ENCODE peak calls at places on chromosomes 7 and 10, in nine cellular contexts. Y is lower lobe of right lung; D is H1; K is CD8-positive, alpha-beta T cell; B is cardiac fibroblast; S is GM06990; V is HFF-Myc; C is lower leg skin; Z is kidney epithelial cell. P is an unnamed sample.

GRCh38 chr7:10940748-10941358 is 32.8 kb upstream of the PHF14 start:
- DNase-seq in V (no peak), K (no peak), Y (no peak), C (no peak), B (no peak), S (no peak), D (no peak), Z (no peak), P (no peak)

GRCh38 chr7:150519310-150519709 is 4.6 kb downstream of the GIMAP7 start:
- DNase-seq in V (no peak), Z (no peak), D (no peak), K (no peak), B (no peak), Y (no peak), S (no peak), C (no peak), P (no peak)

GRCh38 chr7:28955723-28956607 is 2.2 kb downstream of the TRIL start:
- DNase-seq in V (no peak), Z (no peak), Y (peak), S (peak), C (peak), K (no peak), D (peak), B (peak), P (no peak)

GRCh38 chr10:110504111-110504735 is 6.5 kb downstream of the DUSP5 start:
- DNase-seq in K (peak), Z (no peak), B (peak), C (peak), S (peak), V (no peak), Y (peak), D (no peak), P (no peak)

GRCh38 chr10:71635251-71635866 is 84.2 kb downstream of the C10orf105 start:
- DNase-seq in S (no peak), Z (no peak), B (no peak), K (no peak), C (no peak), D (no peak), V (no peak), Y (no peak), P (no peak)

GRCh38 chr10:23459323-23459939 is 20.6 kb downstream of the OTUD1 start:
- DNase-seq in K (no peak), C (no peak), B (no peak), Z (no peak), Y (no peak), D (peak), S (no peak), V (no peak), P (no peak)

GRCh38 chr10:124728830-124729661 is 15.1 kb downstream of the FAM53B start:
- DNase-seq in C (no peak), V (no peak), Z (no peak), S (no peak), D (no peak), K (no peak), B (no peak), Y (no peak), P (no peak)

GRCh38 chr10:119859422-119860258 is 13.0 kb downstream of the MCMBP start:
- DNase-seq in Y (no peak), D (no peak), B (peak), S (peak), V (no peak), C (no peak), Z (peak), K (no peak), P (no peak)

GRCh38 chr10:3213174-3213573 is 40.6 kb upstream of the PITRM1 start:
- DNase-seq in Y (no peak), S (no peak), D (no peak), V (no peak), Z (no peak), C (no peak), B (peak), K (no peak), P (no peak)

GRCh38 chr10:130985158-130985753 is 326.3 kb downstream of the TCERG1L start:
- DNase-seq in K (no peak), Y (no peak), Z (no peak), V (no peak), B (no peak), C (no peak), D (peak), S (no peak), P (no peak)

GRCh38 chr7:49074538-49074937 is 150.2 kb downstream of the CDC14C start:
- DNase-seq in Z (no peak), C (no peak), K (no peak), B (no peak), V (no peak), S (no peak), D (no peak), Y (no peak), P (no peak)

GRCh38 chr10:50648935-50649227 is 25.1 kb upstream of the SGMS1 start:
- DNase-seq in D (no peak), C (no peak), K (no peak), Z (no peak), S (no peak), Y (no peak), V (no peak), B (no peak), P (no peak)

GRCh38 chr7:44063547-44063893 is 1.8 kb downstream of the PGAM2 start:
- DNase-seq in Z (no peak), C (no peak), D (no peak), S (no peak), V (no peak), B (no peak), Y (peak), K (no peak), P (no peak)

GRCh38 chr7:5045558-5046396 is at the start of gene RBAK:
- DNase-seq in Z (peak), K (peak), S (peak), D (peak), V (peak), Y (peak), C (peak), B (peak), P (peak)

GRCh38 chr7:47663239-47663638 is 81.3 kb upstream of the TNS3 start:
- DNase-seq in S (no peak), C (no peak), K (no peak), D (no peak), Z (no peak), Y (no peak), V (no peak), B (no peak), P (no peak)

GRCh38 chr10:1474376-1475094 is 262.8 kb downstream of the ADARB2 start:
- DNase-seq in C (no peak), Y (no peak), Z (no peak), S (no peak), K (no peak), V (no peak), B (no peak), D (peak), P (no peak)

GRCh38 chr7:110119883-110120581 is 970.9 kb upstream of the LRRN3 start:
- DNase-seq in B (no peak), C (no peak), V (no peak), Z (peak), D (no peak), K (no peak), Y (no peak), S (no peak), P (no peak)

GRCh38 chr7:16916111-16916639 is 34.4 kb upstream of the AGR3 start:
- DNase-seq in Y (no peak), V (peak), D (no peak), K (no peak), B (peak), C (no peak), S (no peak), Z (no peak), P (peak)

DNA sequence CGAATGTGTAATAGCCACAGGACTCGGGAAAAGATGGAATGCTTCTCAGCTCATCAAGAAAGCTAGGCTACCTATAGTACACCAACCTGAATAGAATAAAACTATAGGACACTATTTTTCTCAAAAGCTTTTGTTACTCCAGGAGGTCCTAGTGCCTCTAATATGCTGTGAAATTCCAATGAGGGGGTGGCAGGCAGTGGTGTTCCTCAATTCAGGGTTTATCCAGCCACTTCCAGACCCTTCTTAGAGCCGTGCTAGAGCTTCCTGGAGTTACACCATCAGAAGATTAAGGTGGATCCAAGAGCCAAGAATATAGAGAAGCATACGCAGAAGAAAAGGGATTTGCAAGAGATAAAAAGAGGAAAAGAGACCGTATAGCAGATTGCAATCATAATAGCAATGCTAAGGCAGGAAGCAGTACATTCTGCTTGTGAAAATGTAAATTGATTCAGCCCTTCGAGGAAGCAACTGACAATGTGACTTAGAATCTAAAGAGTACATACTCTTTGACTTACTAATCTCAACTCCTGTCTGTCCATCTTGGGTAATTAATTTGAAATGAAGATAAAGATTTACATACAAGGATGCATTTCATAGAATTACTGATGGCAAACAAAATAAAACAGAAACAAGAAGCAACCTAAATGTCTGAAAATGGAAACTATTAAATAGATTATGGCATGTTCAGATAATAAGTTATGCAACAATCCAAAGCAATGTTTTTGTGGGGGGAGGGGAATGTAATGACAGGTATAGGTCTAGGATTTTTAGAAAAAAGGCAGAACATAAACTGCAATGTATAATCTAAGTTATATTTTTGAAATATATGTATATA is 2.1 kb downstream of the ST8SIA6 start:
- DNase-seq in C (no peak), Z (no peak), S (no peak), B (no peak), K (no peak), Y (no peak), D (peak), V (no peak), P (no peak)
- H3K4me3 ChIP-seq in C (no peak), Z (no peak), S (no peak), B (no peak), K (no peak), Y (peak), D (no peak), V (no peak), P (no peak)

GRCh38 chr7:121015560-121015959 is 27.0 kb downstream of the CPED1 start:
- DNase-seq in Z (no peak), C (no peak), B (no peak), D (no peak), K (no peak), S (no peak), Y (no peak), V (no peak), P (no peak)
- TF ChIP-seq CTCF in Z (no peak), C (no peak), B (no peak), D (no peak), K (no peak), S (no peak), Y (no peak), V (no peak), P (no peak)

GRCh38 chr7:99106411-99106810 is 37.5 kb downstream of the SMURF1 start:
- DNase-seq in Z (no peak), C (no peak), D (no peak), Y (no peak), V (no peak), K (no peak), S (no peak), B (no peak), P (no peak)

GRCh38 chr7:99105756-99106155 is 38.2 kb downstream of the SMURF1 start:
- DNase-seq in B (peak), V (no peak), Y (no peak), C (no peak), Z (no peak), S (no peak), K (no peak), D (no peak), P (no peak)

GRCh38 chr7:99104631-99105030 is 39.3 kb downstream of the SMURF1 start:
- DNase-seq in B (no peak), Z (no peak), K (no peak), Y (no peak), S (no peak), V (no peak), C (no peak), D (no peak), P (no peak)

GRCh38 chr7:99102361-99102760 is 41.5 kb downstream of the SMURF1 start:
- DNase-seq in Z (no peak), C (no peak), D (no peak), K (no peak), V (no peak), B (no peak), Y (no peak), S (no peak), P (no peak)

DNA sequence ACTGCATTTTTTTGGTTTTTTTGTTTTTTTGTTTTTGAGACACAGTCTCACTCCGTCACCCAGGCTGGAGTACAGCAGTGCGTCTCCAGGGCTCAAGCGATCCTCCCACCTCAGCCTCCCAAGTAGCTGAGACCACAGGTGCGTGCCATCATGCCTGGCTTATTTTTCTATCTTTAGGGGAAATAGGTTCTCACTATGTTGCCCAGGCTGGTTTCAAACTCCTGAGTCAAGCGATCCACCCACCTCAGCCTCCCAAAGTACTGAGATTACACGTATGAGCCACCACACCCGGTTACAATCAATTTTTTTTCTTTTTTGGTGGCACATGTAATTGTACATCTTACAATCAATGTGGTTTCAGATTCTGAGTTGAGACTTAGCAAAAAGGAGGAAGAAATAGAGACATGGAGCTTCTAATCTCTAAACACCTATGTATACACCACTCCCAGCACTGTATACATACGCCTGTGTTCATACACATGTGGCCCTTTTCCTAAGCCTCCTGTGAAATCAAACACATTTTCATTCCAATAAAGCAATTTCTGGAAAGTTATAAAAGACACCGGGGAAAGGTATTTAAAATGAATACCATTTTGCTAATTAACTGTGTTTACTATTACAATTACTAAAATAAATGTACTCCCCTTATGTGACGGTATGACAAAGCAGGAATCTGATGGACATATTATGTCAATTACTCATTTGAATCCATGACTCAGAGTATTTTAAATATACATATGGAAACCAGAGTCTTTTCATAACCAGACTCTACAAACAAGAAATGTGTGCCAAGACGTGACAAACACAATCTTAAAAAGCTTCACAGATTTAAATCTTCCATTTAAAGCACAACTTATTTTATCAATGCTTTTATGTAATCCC is 40.9 kb downstream of the SMURF1 start:
- DNase-seq in K (no peak), D (no peak), V (no peak), S (peak), Z (no peak), B (no peak), Y (no peak), C (no peak), P (no peak)
- H3K4me3 ChIP-seq in K (no peak), D (no peak), V (no peak), S (no peak), Z (no peak), B (no peak), Y (no peak), C (no peak), P (no peak)

DNA sequence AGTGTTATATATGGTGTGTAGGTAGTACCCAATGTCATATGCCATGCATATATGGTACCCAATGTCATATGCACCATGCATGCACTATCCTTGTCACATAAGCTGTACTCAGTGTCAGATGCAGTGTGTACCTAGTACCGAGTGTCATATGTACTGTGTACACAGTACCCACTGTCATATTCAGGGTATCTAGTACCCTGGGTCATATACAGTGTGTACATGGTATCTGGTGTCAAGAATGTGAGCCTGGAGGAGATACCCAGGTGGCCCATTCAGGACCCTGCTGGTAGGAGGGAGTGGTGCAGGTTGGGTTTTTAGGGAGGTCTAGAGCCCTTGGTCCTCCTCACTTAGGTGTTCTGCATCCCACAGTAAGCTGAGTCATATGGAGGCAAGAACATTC is 1.8 kb downstream of the ZMYND11 start:
- DNase-seq in C (no peak), D (peak), Y (no peak), K (peak), Z (no peak), B (no peak), V (no peak), S (peak), P (no peak)
- TF ChIP-seq CTCF in C (no peak), D (peak), Y (peak), K (peak), Z (peak), B (peak), V (peak), S (peak), P (peak)

GRCh38 chr7:155296006-155296787 is 1.5 kb upstream of the INSIG1 start:
- DNase-seq in Y (no peak), B (no peak), S (no peak), K (no peak), C (no peak), D (no peak), Z (no peak), V (no peak), P (no peak)
- H3K4me3 ChIP-seq in Y (peak), B (peak), S (peak), K (peak), C (no peak), D (peak), Z (no peak), V (peak), P (peak)

DNA sequence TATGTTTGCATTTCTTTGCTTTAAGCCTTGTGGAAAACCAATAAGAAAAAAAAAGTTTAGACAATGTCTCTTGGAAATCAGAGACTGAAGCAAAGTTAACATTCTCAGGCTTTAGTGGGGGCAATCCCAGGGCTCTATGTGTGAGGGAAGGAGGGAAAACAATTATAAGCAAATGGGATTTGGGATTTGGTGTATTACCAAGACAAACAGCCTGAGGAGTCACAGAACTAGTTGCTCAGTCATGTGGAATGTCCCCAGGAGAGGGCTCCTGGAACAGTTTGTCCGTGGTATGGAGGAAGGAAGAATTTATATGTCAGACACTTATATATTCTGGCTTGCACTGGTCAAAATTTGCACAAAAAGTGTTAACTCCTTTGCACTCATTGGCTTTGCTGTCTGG is 562.9 kb upstream of the TPK1 start:
- DNase-seq in D (no peak), Y (no peak), B (peak), K (no peak), V (no peak), C (no peak), Z (no peak), S (no peak), P (no peak)
- TF ChIP-seq CTCF in D (no peak), Y (no peak), B (no peak), K (no peak), V (no peak), C (no peak), Z (no peak), S (no peak), P (no peak)

DNA sequence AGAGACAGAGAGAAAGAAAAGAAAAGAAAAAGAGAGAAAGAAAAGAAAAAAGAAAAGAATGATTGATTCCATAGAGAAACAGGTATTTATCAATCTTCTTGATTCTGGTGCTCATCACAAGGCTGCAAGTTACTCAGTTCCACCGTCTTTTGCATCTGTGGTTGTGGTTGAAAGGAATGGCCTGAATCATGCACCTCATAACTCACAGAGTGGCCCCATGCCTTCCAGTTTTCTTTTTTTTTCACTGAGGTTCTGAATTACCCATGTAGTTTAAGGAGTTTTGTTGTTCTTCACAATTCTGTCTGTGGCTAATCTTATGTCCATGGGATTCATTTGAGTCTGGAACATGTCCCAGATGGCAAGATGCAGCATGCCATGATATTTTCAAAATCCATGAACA is 156.0 kb downstream of the ZNF33B start:
- DNase-seq in Z (no peak), S (no peak), C (no peak), V (no peak), K (no peak), B (no peak), Y (no peak), D (no peak), P (no peak)
- H3K4me3 ChIP-seq in Z (no peak), S (no peak), C (no peak), V (no peak), K (no peak), B (no peak), Y (no peak), D (no peak), P (no peak)

P was measured in AG04449.